ENCODE peak calls at places on chromosomes 2 and 18, in eight cellular contexts. O is HCT116, D is left lung, H is left ventricle myocardium inferior, F is OCI-LY7, I is cardiac muscle cell, V is breast epithelium, U is A673. A is an unnamed sample.

GRCh38 chr2:191757256-191757655 is 79.3 kb downstream of the NABP1 start:
- DNase-seq in O (no peak), D (no peak), H (no peak), F (no peak), I (no peak), V (no peak), U (no peak), A (no peak)

GRCh38 chr2:173446722-173447121 is 92.0 kb downstream of the CDCA7 start:
- DNase-seq in O (no peak), D (no peak), H (no peak), F (no peak), I (no peak), V (no peak), U (no peak), A (no peak)

GRCh38 chr2:127514485-127514884 is 11.8 kb downstream of the IWS1 start:
- DNase-seq in O (no peak), D (no peak), H (peak; percentile 57), F (no peak), I (no peak), V (no peak), U (no peak), A (no peak)

GRCh38 chr2:40123321-40123720 is 328.6 kb downstream of the SLC8A1 start:
- DNase-seq in O (no peak), D (no peak), H (no peak), F (no peak), I (no peak), V (no peak), U (no peak), A (no peak)

GRCh38 chr2:159138642-159139182 is 147.8 kb downstream of the WDSUB1 start:
- DNase-seq in O (no peak), D (no peak), H (no peak), F (no peak), I (no peak), V (no peak), U (no peak), A (no peak)

GRCh38 chr18:9017170-9017899 is 85.2 kb upstream of the NDUFV2 start:
- DNase-seq in O (peak; percentile 90), D (peak; percentile 88), H (peak; percentile 73), F (peak; percentile 41), I (no peak), V (peak; percentile 47), U (peak; percentile 31), A (peak; percentile 35)

GRCh38 chr2:236618370-236618769 is 48.7 kb downstream of the ACKR3 start:
- DNase-seq in O (no peak), D (no peak), H (no peak), F (peak; percentile 44), I (no peak), V (no peak), U (no peak), A (no peak)

GRCh38 chr2:113977660-113978523 is 88.0 kb downstream of the ACTR3 start:
- DNase-seq in O (peak; percentile 76), D (no peak), H (no peak), F (no peak), I (no peak), V (peak; percentile 83), U (peak; percentile 43), A (no peak)

GRCh38 chr2:210195066-210195852 is 24.1 kb upstream of the KANSL1L start:
- DNase-seq in O (peak; percentile 38), D (no peak), H (no peak), F (peak; percentile 68), I (peak; percentile 55), V (no peak), U (peak; percentile 67), A (no peak)

GRCh38 chr2:236748801-236749200 is 179.2 kb downstream of the ACKR3 start:
- DNase-seq in O (no peak), D (no peak), H (peak; percentile 47), F (no peak), I (no peak), V (no peak), U (no peak), A (no peak)

GRCh38 chr2:168722592-168722991 is 79.8 kb upstream of the NOSTRIN start:
- DNase-seq in O (no peak), D (no peak), H (no peak), F (no peak), I (no peak), V (no peak), U (no peak), A (no peak)

GRCh38 chr2:102662861-102663260 is 43.5 kb downstream of the SLC9A2 start:
- DNase-seq in O (no peak), D (no peak), H (no peak), F (no peak), I (no peak), V (no peak), U (no peak), A (no peak)

GRCh38 chr2:227933891-227934290 is 62.5 kb downstream of the DAW1 start:
- DNase-seq in O (no peak), D (no peak), H (no peak), F (no peak), I (peak; percentile 19), V (no peak), U (peak; percentile 64), A (no peak)
- H3K4me3 ChIP-seq in O (no peak overlapping the region), D (no peak overlapping the region), H (no peak overlapping the region), F (no peak overlapping the region), I (no peak overlapping the region), V (no peak overlapping the region), U (no peak overlapping the region), A (no peak overlapping the region)

GRCh38 chr2:44680983-44681481 is 260.5 kb upstream of the SIX3 start:
- DNase-seq in O (no peak), D (no peak), H (no peak), F (no peak), I (no peak), V (no peak), U (peak; percentile 15), A (no peak)

GRCh38 chr2:44684559-44684958 is 256.9 kb upstream of the SIX3 start:
- DNase-seq in O (no peak), D (no peak), H (no peak), F (no peak), I (no peak), V (no peak), U (no peak), A (no peak)

GRCh38 chr2:44679584-44679983 is 261.9 kb upstream of the SIX3 start:
- DNase-seq in O (no peak), D (no peak), H (no peak), F (no peak), I (no peak), V (no peak), U (no peak), A (no peak)

GRCh38 chr2:44682459-44682858 is 259.0 kb upstream of the SIX3 start:
- DNase-seq in O (no peak), D (no peak), H (no peak), F (no peak), I (no peak), V (no peak), U (no peak), A (no peak)

DNA sequence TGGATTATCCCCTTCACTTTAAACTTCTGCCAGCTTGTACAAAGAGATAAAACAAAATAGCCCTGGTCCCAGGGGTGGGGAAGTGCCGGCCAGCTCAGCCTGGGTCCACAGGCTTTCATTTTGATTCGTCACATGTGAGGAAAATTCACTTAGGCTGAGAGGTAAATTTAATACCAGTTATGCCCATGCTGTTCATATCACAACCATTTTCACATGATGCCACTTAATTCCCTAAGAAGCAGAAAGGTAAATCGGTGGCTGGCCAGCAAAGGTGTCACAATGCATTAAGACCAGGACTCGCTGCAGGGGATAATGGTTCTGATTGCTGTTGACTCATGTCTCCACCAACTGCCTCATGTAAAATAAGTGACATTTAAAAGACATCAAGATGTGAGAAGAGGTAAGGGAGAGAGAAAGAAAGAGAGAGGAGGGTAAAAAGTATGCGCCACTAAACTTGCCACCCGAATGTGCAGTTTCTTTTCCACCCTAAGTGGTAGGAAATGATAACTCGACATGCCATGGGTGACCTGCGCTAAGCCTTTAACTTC is 261.0 kb upstream of the SIX3 start:
- DNase-seq in O (no peak), D (no peak), H (no peak), F (no peak), I (no peak), V (no peak), U (no peak), A (no peak)
- H3K27ac ChIP-seq in O (no peak overlapping the region), D (no peak overlapping the region), H (no peak overlapping the region), F (no peak overlapping the region), I (no peak overlapping the region), V (no peak overlapping the region), U (no peak overlapping the region), A (no peak overlapping the region)

GRCh38 chr2:235005023-235005422 is 53.2 kb downstream of the SH3BP4 start:
- DNase-seq in O (no peak), D (peak; percentile 41), H (no peak), F (no peak), I (no peak), V (no peak), U (no peak), A (no peak)
- H3K4me1 ChIP-seq in O (peaks cover 67% of the 10 kb centered on the region), D (peaks cover 3% of the 10 kb centered on the region), H (peaks cover 50% of the 10 kb centered on the region), F (no peaks in the 10 kb centered on the region), I (peaks cover 73% of the 10 kb centered on the region), V (no peaks in the 10 kb centered on the region), U (peaks cover 9% of the 10 kb centered on the region), A (peaks cover 11% of the 10 kb centered on the region)

GRCh38 chr2:105144941-105145300 is 96.6 kb upstream of the GPR45 start:
- DNase-seq in O (no peak), D (no peak), H (no peak), F (no peak), I (no peak), V (no peak), U (no peak), A (no peak)
- H3K4me3 ChIP-seq in O (no peak overlapping the region), D (no peak overlapping the region), H (no peak overlapping the region), F (no peak overlapping the region), I (no peak overlapping the region), V (no peak overlapping the region), U (no peak overlapping the region), A (no peak overlapping the region)